ENCODE peak calls at places on chromosomes 5 and 9, in four cellular contexts. O is GM12891; T is CD4-positive, alpha-beta T cell; A is CD4-positive, alpha-beta memory T cell. D is an unnamed sample.

GRCh38 chr9:130837002-130837511 is 2.0 kb downstream of the ABL1 start:
- DNase-seq in A (no peak), O (no peak), T (no peak), D (no peak)

GRCh38 chr5:14356305-14356704 is 213.2 kb downstream of the TRIO start:
- DNase-seq in T (no peak), O (no peak), A (no peak), D (no peak)

GRCh38 chr5:94900006-94900505 is 281.6 kb downstream of the SLF1 start:
- DNase-seq in T (no peak), A (no peak), O (no peak), D (no peak)

GRCh38 chr5:116510525-116510924 is 64.1 kb downstream of the SEMA6A start:
- DNase-seq in O (no peak), T (no peak), A (no peak), D (no peak)

GRCh38 chr5:14706615-14707021 is 42.1 kb downstream of the OTULIN start:
- DNase-seq in T (peak; percentile 56), O (no peak), A (peak; percentile 67), D (no peak)

GRCh38 chr5:144004146-144004545 is 166.3 kb downstream of the YIPF5 start:
- DNase-seq in A (no peak), T (no peak), O (no peak), D (no peak)

GRCh38 chr9:7053903-7054302 is 296.1 kb downstream of the KDM4C start:
- DNase-seq in O (no peak), T (no peak), A (no peak), D (no peak)

GRCh38 chr9:116646661-116647514 is 40.2 kb upstream of the TRIM32 start:
- DNase-seq in O (no peak), A (no peak), T (no peak), D (no peak)

GRCh38 chr5:178774866-178775539 is 44.5 kb upstream of the ZNF354A start:
- DNase-seq in T (no peak), A (no peak), O (no peak), D (no peak)

GRCh38 chr5:73393606-73394489 is 54.7 kb downstream of the FOXD1 start:
- DNase-seq in A (no peak), T (no peak), O (no peak), D (no peak)

GRCh38 chr9:96490534-96491078 is 40.6 kb downstream of the HABP4 start:
- DNase-seq in A (no peak), T (no peak), O (no peak), D (no peak)

D was measured in memory B cell.